ENCODE peak calls at places on chromosome 12, in nine cellular contexts. S is cardiac fibroblast; V is left ventricle myocardium inferior; Y is NCI-H1436; B is activated CD4-positive, alpha-beta T cell treated with anti-CD3 and anti-CD28 coated beads for 48 hours; R is neuronal stem cell; A is endodermal cell; M is heart right ventricle; E is NCI-H510A treated with DMSO at 0.1 percent for 48 hours. Q is an unnamed sample.
A peak's percentile ranks its signal among the peaks of the same experiment; 100 is the strongest.

GRCh38 chr12:95959107-95959506 is 16.0 kb downstream of the AMDHD1 start:
- DNase-seq in S (peak; percentile 28), V (no peak), Y (peak; percentile 0), B (no peak), R (no peak), A (peak; percentile 66), M (no peak), E (no peak), Q (no peak)

GRCh38 chr12:32151081-32151480 is 44.4 kb downstream of the BICD1 start:
- DNase-seq in S (no peak), V (no peak), Y (no peak), B (no peak), R (no peak), A (no peak), M (no peak), E (no peak), Q (no peak)

GRCh38 chr12:153080-153746 is 60.7 kb downstream of the SLC6A12 start:
- DNase-seq in S (peak; percentile 48), V (peak; percentile 59), Y (peak; percentile 84), B (peak; percentile 78), R (peak; percentile 62), A (peak; percentile 98), M (peak; percentile 55), E (peak; percentile 86), Q (no peak)

GRCh38 chr12:15575797-15576560 is 213.2 kb downstream of the EPS8 start:
- DNase-seq in S (no peak), V (no peak), Y (no peak), B (no peak), R (no peak), A (no peak), M (no peak), E (no peak), Q (no peak)

GRCh38 chr12:116222358-116222757 is 55.1 kb downstream of the MED13L start:
- DNase-seq in S (peak; percentile 97), V (no peak), Y (peak; percentile 32), B (peak; percentile 65), R (no peak), A (no peak), M (no peak), E (peak; percentile 75), Q (peak; percentile 68)

GRCh38 chr12:93079976-93080375 is 150.9 kb upstream of the EEA1 start:
- DNase-seq in S (no peak), V (no peak), Y (no peak), B (no peak), R (no peak), A (no peak), M (no peak), E (no peak), Q (no peak)

GRCh38 chr12:73301530-73301929 is 1029.4 kb downstream of the TRHDE start:
- DNase-seq in S (no peak), V (no peak), Y (no peak), B (no peak), R (no peak), A (no peak), M (no peak), E (no peak), Q (no peak)

GRCh38 chr12:67534671-67535070 is 113.9 kb upstream of the DYRK2 start:
- DNase-seq in S (peak; percentile 90), V (peak; percentile 17), Y (no peak), B (no peak), R (no peak), A (no peak), M (no peak), E (no peak), Q (no peak)

GRCh38 chr12:1297639-1298038 is 296.7 kb downstream of the FBXL14 start:
- DNase-seq in S (no peak), V (no peak), Y (no peak), B (no peak), R (no peak), A (no peak), M (no peak), E (no peak), Q (no peak)

GRCh38 chr12:12331896-12332295 is 18.1 kb downstream of the MANSC1 start:
- DNase-seq in S (no peak), V (no peak), Y (no peak), B (no peak), R (no peak), A (no peak), M (no peak), E (peak; percentile 59), Q (no peak)

GRCh38 chr12:110639336-110640178 is 25.6 kb downstream of the TCTN1 start:
- DNase-seq in S (peak; percentile 80), V (no peak), Y (no peak), B (no peak), R (no peak), A (no peak), M (no peak), E (no peak), Q (no peak)

GRCh38 chr12:98896938-98897337 is 251.8 kb downstream of the APAF1 start:
- DNase-seq in S (no peak), V (no peak), Y (no peak), B (no peak), R (no peak), A (peak; percentile 86), M (no peak), E (no peak), Q (no peak)

GRCh38 chr12:119486599-119487154 is 106.9 kb upstream of the TMEM233 start:
- DNase-seq in S (no peak), V (no peak), Y (peak; percentile 66), B (no peak), R (no peak), A (peak; percentile 97), M (no peak), E (peak; percentile 41), Q (no peak)

GRCh38 chr12:108745641-108746040 is 14.3 kb upstream of the CORO1C start:
- DNase-seq in S (no peak), V (no peak), Y (no peak), B (no peak), R (no peak), A (peak; percentile 41), M (no peak), E (no peak), Q (no peak)

GRCh38 chr12:119883234-119883633 is 6.1 kb upstream of the CIT start:
- DNase-seq in S (no peak), V (no peak), Y (no peak), B (no peak), R (no peak), A (no peak), M (no peak), E (no peak), Q (no peak)

GRCh38 chr12:90102957-90103652 is 394.5 kb upstream of the ATP2B1 start:
- DNase-seq in S (peak; percentile 68), V (no peak), Y (no peak), B (peak; percentile 13), R (no peak), A (no peak), M (no peak), E (peak; percentile 9), Q (no peak)

GRCh38 chr12:10632226-10632625 is 18.8 kb upstream of the MAGOHB start:
- DNase-seq in S (peak; percentile 15), V (no peak), Y (no peak), B (no peak), R (no peak), A (no peak), M (no peak), E (no peak), Q (no peak)

GRCh38 chr12:75816892-75817291 is 214.7 kb downstream of the PHLDA1 start:
- DNase-seq in S (peak; percentile 91), V (no peak), Y (no peak), B (no peak), R (no peak), A (no peak), M (no peak), E (no peak), Q (peak; percentile 29)